ENCODE peak calls at places on chromosomes 7 and 10, in six cellular contexts. J is fibroblast of villous mesenchyme, O is heart left ventricle, D is hepatocyte, G is HepG2, F is neural progenitor cell. M is an unnamed sample.

GRCh38 chr7:44724276-44724675 is 24.4 kb upstream of the ZMIZ2 start:
- DNase-seq in J (no peak), O (no peak), D (no peak), G (no peak), F (no peak), M (no peak)

GRCh38 chr7:26449175-26450165 is 157.8 kb downstream of the SNX10 start:
- DNase-seq in J (peak), O (no peak), D (no peak), G (no peak), F (no peak), M (no peak)

GRCh38 chr7:147861058-147861716 is 729.4 kb upstream of the C7orf33 start:
- DNase-seq in J (no peak), O (no peak), D (no peak), G (no peak), F (no peak), M (no peak)

GRCh38 chr10:19816420-19817250 is at the start of gene PLXDC2:
- DNase-seq in J (peak), O (peak), D (peak), G (no peak), F (peak), M (peak)

GRCh38 chr10:5434017-5434753 is 21.8 kb downstream of the NET1 start:
- DNase-seq in J (peak), O (no peak), D (peak), G (peak), F (peak), M (no peak)

GRCh38 chr10:61608255-61609040 is 54.3 kb upstream of the CABCOCO1 start:
- DNase-seq in J (no peak), O (no peak), D (no peak), G (no peak), F (no peak), M (no peak)

GRCh38 chr7:6546852-6547251 is 4.4 kb downstream of the GRID2IP start:
- DNase-seq in J (no peak), O (no peak), D (no peak), G (no peak), F (no peak), M (no peak)

GRCh38 chr10:81548160-81548559 is 326.8 kb upstream of the NRG3 start:
- DNase-seq in J (no peak), O (no peak), D (no peak), G (no peak), F (peak), M (no peak)

GRCh38 chr7:7114575-7115291 is 67.6 kb upstream of the C1GALT1 start:
- DNase-seq in J (no peak), O (no peak), D (peak), G (peak), F (no peak), M (peak)

GRCh38 chr7:128259131-128260056 is 18.3 kb downstream of the LEP start:
- DNase-seq in J (peak), O (no peak), D (peak), G (no peak), F (no peak), M (no peak)

GRCh38 chr10:96310359-96310669 is 6.1 kb downstream of the DNTT start:
- DNase-seq in J (no peak), O (no peak), D (no peak), G (no peak), F (peak), M (no peak)

GRCh38 chr7:38374507-38374906 is 101.1 kb upstream of the TARP start:
- DNase-seq in J (peak), O (no peak), D (peak), G (peak), F (peak), M (no peak)

GRCh38 chr7:128052404-128052803 is 21.2 kb upstream of the LRRC4 start:
- DNase-seq in J (no peak), O (no peak), D (no peak), G (no peak), F (no peak), M (no peak)

GRCh38 chr7:106372121-106372520 is 87.3 kb upstream of the NAMPT start:
- DNase-seq in J (no peak), O (no peak), D (no peak), G (no peak), F (no peak), M (no peak)

GRCh38 chr10:12348870-12349627 is at the start of gene CAMK1D:
- DNase-seq in J (peak), O (peak), D (peak), G (no peak), F (peak), M (peak)

GRCh38 chr10:69576334-69577011 is 3.3 kb upstream of the NEUROG3 start:
- DNase-seq in J (no peak), O (no peak), D (no peak), G (no peak), F (peak), M (no peak)

GRCh38 chr7:157985636-157986035 is 602.0 kb downstream of the PTPRN2 start:
- DNase-seq in J (no peak), O (no peak), D (no peak), G (no peak), F (no peak), M (no peak)

GRCh38 chr10:92822060-92822634 is 26.2 kb upstream of the EXOC6 start:
- DNase-seq in J (peak), O (no peak), D (peak), G (peak), F (no peak), M (no peak)

GRCh38 chr7:27162548-27162848 is 2.8 kb downstream of the HOXA9 start:
- DNase-seq in J (peak), O (no peak), D (no peak), G (no peak), F (no peak), M (no peak)

GRCh38 chr7:102951839-102952238 is 39.0 kb downstream of the LRRC17 start:
- DNase-seq in J (no peak), O (no peak), D (no peak), G (no peak), F (no peak), M (no peak)

GRCh38 chr10:97731346-97732051 is 5.4 kb upstream of the ZFYVE27 start:
- DNase-seq in J (peak), O (no peak), D (peak), G (peak), F (peak), M (no peak)

GRCh38 chr10:128047337-128047736 is 78.9 kb downstream of the MKI67 start:
- DNase-seq in J (peak), O (peak), D (peak), G (no peak), F (peak), M (peak)

GRCh38 chr10:11878776-11879175 is 55.6 kb downstream of the PROSER2 start:
- DNase-seq in J (no peak), O (no peak), D (no peak), G (no peak), F (no peak), M (no peak)

GRCh38 chr7:12719141-12719919 is 31.9 kb downstream of the ARL4A start:
- DNase-seq in J (peak), O (no peak), D (no peak), G (no peak), F (no peak), M (no peak)

GRCh38 chr10:27240212-27240890 is at the start of gene ACBD5:
- DNase-seq in J (peak), O (peak), D (peak), G (peak), F (peak), M (peak)

GRCh38 chr10:128186959-128187787 is 61.0 kb upstream of the MKI67 start:
- DNase-seq in J (peak), O (no peak), D (no peak), G (no peak), F (no peak), M (no peak)

GRCh38 chr10:4405828-4406227 is 420.2 kb upstream of the AKR1E2 start:
- DNase-seq in J (no peak), O (no peak), D (no peak), G (no peak), F (no peak), M (no peak)

GRCh38 chr10:112637901-112638300 is 190.9 kb downstream of the VTI1A start:
- DNase-seq in J (no peak), O (no peak), D (no peak), G (no peak), F (peak), M (peak)

GRCh38 chr7:11082552-11083213 is 109.0 kb downstream of the PHF14 start:
- DNase-seq in J (no peak), O (no peak), D (peak), G (peak), F (peak), M (no peak)

GRCh38 chr7:134693256-134693655 is 46.6 kb downstream of the BPGM start:
- DNase-seq in J (peak), O (no peak), D (peak), G (no peak), F (no peak), M (no peak)

GRCh38 chr10:18501198-18501597 is 150.2 kb downstream of the NSUN6 start:
- DNase-seq in J (no peak), O (no peak), D (no peak), G (no peak), F (no peak), M (no peak)

GRCh38 chr10:60465801-60466200 is 76.1 kb upstream of the ANK3 start:
- DNase-seq in J (no peak), O (no peak), D (no peak), G (no peak), F (no peak), M (no peak)

GRCh38 chr7:1534330-1535099 is 4.0 kb downstream of the MAFK start:
- DNase-seq in J (no peak), O (no peak), D (no peak), G (no peak), F (no peak), M (no peak)
- H3K4me3 ChIP-seq in J (no peak), O (no peak), D (no peak), G (no peak), F (no peak), M (no peak)

DNA sequence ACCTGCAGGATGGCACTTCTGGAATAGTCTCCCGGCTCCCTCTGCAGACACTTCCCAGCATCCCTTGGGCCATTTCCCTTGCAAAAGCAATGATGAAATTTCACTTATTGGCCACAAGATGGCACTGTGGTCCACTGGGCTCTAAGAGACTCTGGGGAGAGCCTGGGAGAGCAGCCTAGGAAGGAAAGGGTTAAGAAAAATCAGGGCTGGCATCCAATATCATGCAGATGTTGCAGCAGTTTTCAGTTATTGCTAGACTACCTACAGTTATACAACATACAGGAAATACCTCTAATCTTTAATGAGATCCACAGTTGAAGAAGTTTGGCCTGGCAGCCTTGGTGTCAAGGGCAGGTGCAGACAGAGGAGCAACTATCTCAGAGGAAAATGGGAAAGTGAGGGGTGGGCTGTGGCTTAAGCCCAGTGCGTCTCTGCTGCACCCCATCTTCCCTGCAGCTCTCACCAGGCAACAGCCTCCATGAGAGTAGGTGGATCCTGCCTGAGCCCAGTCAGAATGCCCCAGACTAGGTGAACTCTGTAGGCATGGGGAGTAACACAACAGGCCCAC is 100.2 kb upstream of the PRSS58 start:
- DNase-seq in J (peak), O (no peak), D (peak), G (peak), F (peak), M (peak)
- TF ChIP-seq CTCF in J (peak), O (peak), D (peak), G (peak), F (peak), M (peak)

GRCh38 chr10:100364735-100365391 is 17.8 kb downstream of the SCD start:
- DNase-seq in J (peak), O (peak), D (peak), G (peak), F (no peak), M (peak)
- H3K4me3 ChIP-seq in J (no peak), O (no peak), D (no peak), G (no peak), F (no peak), M (no peak)

DNA sequence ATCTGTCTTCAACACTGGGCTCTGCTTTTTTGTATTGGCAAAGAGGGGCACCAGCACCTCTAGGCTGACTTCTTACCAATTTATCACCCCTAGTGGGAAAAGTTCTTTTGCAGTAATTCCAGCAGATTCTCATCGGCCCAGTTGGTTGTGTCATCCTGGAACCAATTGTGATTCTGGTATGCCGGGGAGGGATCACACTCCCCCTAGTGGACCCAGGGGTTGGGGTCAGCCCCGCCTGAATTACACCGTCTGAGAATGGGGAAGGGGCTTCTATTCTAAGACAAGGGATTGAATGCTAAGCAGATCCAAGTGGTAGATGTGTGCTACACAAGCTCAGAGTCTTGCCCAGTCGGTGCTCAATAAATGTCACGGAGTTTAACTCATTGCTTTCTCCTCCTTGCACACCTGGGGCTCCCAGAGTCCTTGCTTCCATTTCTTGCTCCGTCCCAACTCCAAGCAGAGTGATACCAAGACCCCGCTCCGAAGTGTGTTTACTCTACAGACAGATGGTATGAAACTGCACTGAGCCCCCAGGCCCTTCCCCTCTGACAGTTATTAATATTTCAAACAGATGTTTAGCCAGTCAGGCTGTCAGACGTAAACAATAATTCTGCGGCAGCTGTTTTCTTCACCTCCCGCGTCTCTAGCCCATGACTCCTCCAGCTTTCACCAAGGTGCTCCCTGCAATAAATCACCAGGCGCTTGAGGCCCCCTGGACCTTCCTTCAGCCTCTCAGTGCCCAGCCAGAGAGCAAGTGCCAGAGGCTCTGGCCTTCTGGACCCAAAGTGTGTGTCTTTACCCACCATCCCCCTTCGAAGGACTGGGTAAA is 71.8 kb downstream of the C10orf105 start:
- DNase-seq in J (no peak), O (no peak), D (no peak), G (peak), F (peak), M (no peak)
- TF ChIP-seq CTCF in J (peak), O (peak), D (peak), G (peak), F (peak), M (peak)

GRCh38 chr7:112138453-112138852 is 67.7 kb downstream of the DOCK4 start:
- DNase-seq in J (no peak), O (no peak), D (no peak), G (no peak), F (no peak), M (no peak)
- H3K4me3 ChIP-seq in J (no peak), O (no peak), D (no peak), G (no peak), F (no peak), M (no peak)